ENCODE peak calls at places on chromosome 6, in seven cellular contexts. One of them, this sample, is unnamed.

GRCh38 chr6:41375598-41376151 is 40.3 kb downstream of the NCR2 start:
- DNase-seq in H9: peak
- DNase-seq in IMR-90: no peak
- DNase-seq in neuronal stem cell: no peak
- DNase-seq in H1: peak
- DNase-seq in mesendoderm: peak
- DNase-seq in mesenchymal stem cell: no peak
- DNase-seq in this sample: no peak

GRCh38 chr6:28141500-28142329 is at the start of gene ZKSCAN8:
- DNase-seq in mesendoderm: peak
- DNase-seq in neuronal stem cell: peak
- DNase-seq in mesenchymal stem cell: peak
- DNase-seq in H9: peak
- DNase-seq in IMR-90: peak
- DNase-seq in H1: peak
- DNase-seq in this sample: peak

GRCh38 chr6:130524552-130524951 is 158.7 kb downstream of the TMEM200A start:
- DNase-seq in neuronal stem cell: no peak
- DNase-seq in H1: no peak
- DNase-seq in mesendoderm: peak
- DNase-seq in H9: no peak
- DNase-seq in IMR-90: no peak
- DNase-seq in mesenchymal stem cell: no peak
- DNase-seq in this sample: no peak

GRCh38 chr6:137443901-137444300 is 50.3 kb downstream of the OLIG3 start:
- DNase-seq in H9: peak
- DNase-seq in mesendoderm: peak
- DNase-seq in neuronal stem cell: no peak
- DNase-seq in H1: no peak
- DNase-seq in IMR-90: no peak
- DNase-seq in mesenchymal stem cell: no peak
- DNase-seq in this sample: no peak

GRCh38 chr6:34142599-34142998 is 3.3 kb downstream of the GRM4 start:
- DNase-seq in H9: peak
- DNase-seq in mesendoderm: peak
- DNase-seq in neuronal stem cell: no peak
- DNase-seq in IMR-90: no peak
- DNase-seq in mesenchymal stem cell: no peak
- DNase-seq in H1: no peak
- DNase-seq in this sample: no peak

GRCh38 chr6:109456710-109457595 is 1.4 kb upstream of the MICAL1 start:
- DNase-seq in mesendoderm: no peak
- DNase-seq in neuronal stem cell: no peak
- DNase-seq in IMR-90: peak
- DNase-seq in H1: no peak
- DNase-seq in mesenchymal stem cell: no peak
- DNase-seq in H9: no peak
- DNase-seq in this sample: no peak

GRCh38 chr6:119856136-119856535 is 506.6 kb upstream of the MAN1A1 start:
- DNase-seq in mesendoderm: no peak
- DNase-seq in mesenchymal stem cell: peak
- DNase-seq in H1: no peak
- DNase-seq in neuronal stem cell: no peak
- DNase-seq in IMR-90: no peak
- DNase-seq in H9: no peak
- DNase-seq in this sample: no peak

GRCh38 chr6:35089935-35090505 is 51.1 kb downstream of the TCP11 start:
- DNase-seq in mesenchymal stem cell: peak
- DNase-seq in H1: peak
- DNase-seq in H9: peak
- DNase-seq in mesendoderm: no peak
- DNase-seq in IMR-90: peak
- DNase-seq in neuronal stem cell: no peak
- DNase-seq in this sample: no peak

GRCh38 chr6:18154507-18155272 is at the start of gene TPMT:
- DNase-seq in neuronal stem cell: no peak
- DNase-seq in H9: no peak
- DNase-seq in mesenchymal stem cell: no peak
- DNase-seq in H1: peak
- DNase-seq in IMR-90: no peak
- DNase-seq in mesendoderm: no peak
- DNase-seq in this sample: peak

GRCh38 chr6:41503841-41504525 is 42.2 kb upstream of the FOXP4 start:
- DNase-seq in IMR-90: peak
- DNase-seq in mesendoderm: peak
- DNase-seq in mesenchymal stem cell: peak
- DNase-seq in H1: peak
- DNase-seq in neuronal stem cell: no peak
- DNase-seq in H9: no peak
- DNase-seq in this sample: no peak

GRCh38 chr6:4511626-4512010 is 264.6 kb upstream of the CDYL start:
- DNase-seq in mesenchymal stem cell: no peak
- DNase-seq in H1: no peak
- DNase-seq in neuronal stem cell: no peak
- DNase-seq in H9: no peak
- DNase-seq in IMR-90: no peak
- DNase-seq in mesendoderm: no peak
- DNase-seq in this sample: no peak

GRCh38 chr6:135851442-135852271 is at the start of gene PDE7B:
- DNase-seq in mesenchymal stem cell: peak
- DNase-seq in H9: peak
- DNase-seq in H1: peak
- DNase-seq in IMR-90: peak
- DNase-seq in neuronal stem cell: peak
- DNase-seq in mesendoderm: peak
- DNase-seq in this sample: peak

GRCh38 chr6:44226368-44227137 is 3.2 kb downstream of the SLC29A1 start:
- DNase-seq in H9: no peak
- DNase-seq in neuronal stem cell: no peak
- DNase-seq in mesenchymal stem cell: no peak
- DNase-seq in IMR-90: no peak
- DNase-seq in H1: no peak
- DNase-seq in mesendoderm: no peak
- DNase-seq in this sample: no peak

GRCh38 chr6:41747256-41748101 is at the start of gene PGC:
- DNase-seq in mesendoderm: no peak
- DNase-seq in H1: no peak
- DNase-seq in H9: no peak
- DNase-seq in mesenchymal stem cell: no peak
- DNase-seq in neuronal stem cell: no peak
- DNase-seq in IMR-90: no peak
- DNase-seq in this sample: peak

GRCh38 chr6:146898888-146899227 is 300.1 kb downstream of the ADGB start:
- DNase-seq in IMR-90: no peak
- DNase-seq in mesenchymal stem cell: no peak
- DNase-seq in mesendoderm: no peak
- DNase-seq in H9: no peak
- DNase-seq in neuronal stem cell: no peak
- DNase-seq in H1: no peak
- DNase-seq in this sample: no peak
- H4K8ac ChIP-seq in IMR-90: no peak
- H4K8ac ChIP-seq in mesenchymal stem cell: no peak
- H4K8ac ChIP-seq in mesendoderm: no peak
- H4K8ac ChIP-seq in H9: no peak
- H4K8ac ChIP-seq in neuronal stem cell: no peak
- H4K8ac ChIP-seq in H1: no peak
- H4K8ac ChIP-seq in this sample: no peak

GRCh38 chr6:170554888-170555137 is 644 bp downstream of the TBP start:
- DNase-seq in mesenchymal stem cell: no peak
- DNase-seq in mesendoderm: no peak
- DNase-seq in neuronal stem cell: no peak
- DNase-seq in H9: no peak
- DNase-seq in IMR-90: no peak
- DNase-seq in H1: no peak
- DNase-seq in this sample: no peak
- H3K4ac ChIP-seq in mesenchymal stem cell: peak
- H3K4ac ChIP-seq in mesendoderm: no peak
- H3K4ac ChIP-seq in neuronal stem cell: no peak
- H3K4ac ChIP-seq in H9: no peak
- H3K4ac ChIP-seq in IMR-90: peak
- H3K4ac ChIP-seq in H1: no peak
- H3K4ac ChIP-seq in this sample: peak

GRCh38 chr6:19719691-19720127 is 117.5 kb upstream of the ID4 start:
- DNase-seq in H9: peak
- DNase-seq in mesendoderm: peak
- DNase-seq in IMR-90: peak
- DNase-seq in H1: peak
- DNase-seq in neuronal stem cell: peak
- DNase-seq in mesenchymal stem cell: peak
- DNase-seq in this sample: no peak
- H3K18ac ChIP-seq in H9: no peak
- H3K18ac ChIP-seq in mesendoderm: peak
- H3K18ac ChIP-seq in IMR-90: no peak
- H3K18ac ChIP-seq in H1: no peak
- H3K18ac ChIP-seq in neuronal stem cell: peak
- H3K18ac ChIP-seq in mesenchymal stem cell: no peak
- H3K18ac ChIP-seq in this sample: no peak

GRCh38 chr6:125699591-125699990 is 49.8 kb upstream of the HEY2 start:
- DNase-seq in mesendoderm: no peak
- DNase-seq in H9: no peak
- DNase-seq in IMR-90: no peak
- DNase-seq in neuronal stem cell: no peak
- DNase-seq in mesenchymal stem cell: no peak
- DNase-seq in H1: no peak
- DNase-seq in this sample: no peak
- H4K8ac ChIP-seq in mesendoderm: no peak
- H4K8ac ChIP-seq in H9: no peak
- H4K8ac ChIP-seq in IMR-90: no peak
- H4K8ac ChIP-seq in neuronal stem cell: no peak
- H4K8ac ChIP-seq in mesenchymal stem cell: no peak
- H4K8ac ChIP-seq in H1: no peak
- H4K8ac ChIP-seq in this sample: no peak

GRCh38 chr6:127463056-127463455 is 3.9 kb upstream of the KIAA0408 start:
- DNase-seq in mesendoderm: no peak
- DNase-seq in mesenchymal stem cell: peak
- DNase-seq in H9: no peak
- DNase-seq in IMR-90: peak
- DNase-seq in H1: no peak
- DNase-seq in neuronal stem cell: no peak
- DNase-seq in this sample: no peak
- H3K4ac ChIP-seq in mesendoderm: no peak
- H3K4ac ChIP-seq in mesenchymal stem cell: no peak
- H3K4ac ChIP-seq in H9: no peak
- H3K4ac ChIP-seq in IMR-90: no peak
- H3K4ac ChIP-seq in H1: no peak
- H3K4ac ChIP-seq in neuronal stem cell: no peak
- H3K4ac ChIP-seq in this sample: no peak

DNA sequence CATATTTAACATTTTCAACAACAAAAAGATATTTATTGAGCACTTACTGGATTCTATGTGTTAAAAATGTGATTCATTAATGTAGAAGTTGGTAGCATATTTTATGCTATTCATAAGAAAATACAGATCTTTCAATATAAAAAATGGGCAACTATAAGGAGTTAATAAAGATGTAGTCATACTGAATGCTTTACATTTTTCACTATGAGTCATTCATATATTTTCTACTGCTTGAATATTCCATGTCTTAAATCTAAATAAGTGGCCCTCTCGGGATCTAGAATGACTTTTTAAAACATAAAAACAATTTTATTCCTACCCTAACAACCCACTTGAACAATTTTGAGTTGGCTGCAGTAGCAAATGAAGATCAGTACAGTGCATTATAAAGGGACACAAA is 362.1 kb downstream of the PHF3 start:
- DNase-seq in H9: no peak
- DNase-seq in H1: no peak
- DNase-seq in mesendoderm: no peak
- DNase-seq in neuronal stem cell: no peak
- DNase-seq in IMR-90: peak
- DNase-seq in mesenchymal stem cell: no peak
- DNase-seq in this sample: no peak
- H3K18ac ChIP-seq in H9: no peak
- H3K18ac ChIP-seq in H1: no peak
- H3K18ac ChIP-seq in mesendoderm: no peak
- H3K18ac ChIP-seq in neuronal stem cell: no peak
- H3K18ac ChIP-seq in IMR-90: no peak
- H3K18ac ChIP-seq in mesenchymal stem cell: no peak
- H3K18ac ChIP-seq in this sample: no peak

DNA sequence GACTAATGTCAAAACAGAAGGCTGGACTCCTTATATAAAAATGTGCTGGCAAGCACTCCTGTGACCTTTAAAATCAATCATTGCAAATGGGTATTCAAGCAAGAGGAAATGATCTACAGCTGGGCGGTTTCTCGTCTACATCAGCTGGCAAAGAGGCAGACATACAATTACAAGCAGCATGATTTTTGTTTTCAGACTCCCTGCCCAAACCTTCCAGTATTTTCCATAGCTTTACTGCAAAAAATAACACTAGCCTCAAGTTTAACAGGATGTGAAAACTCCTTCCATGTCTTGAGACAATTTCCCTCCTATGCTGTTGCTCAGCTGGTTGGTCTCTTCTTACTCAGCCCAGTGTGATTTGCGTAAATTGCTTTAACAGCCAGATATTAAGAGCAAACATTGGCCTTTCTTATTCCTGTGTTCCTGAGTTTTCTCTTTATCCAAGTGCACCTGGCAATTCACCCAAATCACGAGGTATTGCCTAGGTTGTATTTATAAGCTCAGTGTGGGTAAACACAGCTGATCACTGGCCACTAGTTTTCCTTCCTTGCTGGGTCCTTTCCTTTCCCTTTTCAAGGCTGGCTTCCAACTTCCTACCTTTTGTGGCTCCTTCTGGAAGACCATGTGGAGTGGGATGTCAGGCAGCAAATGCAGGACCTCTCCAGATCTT is 130.4 kb downstream of the MOXD1 start:
- DNase-seq in H9: no peak
- DNase-seq in H1: no peak
- DNase-seq in mesendoderm: no peak
- DNase-seq in IMR-90: no peak
- DNase-seq in mesenchymal stem cell: no peak
- DNase-seq in neuronal stem cell: no peak
- DNase-seq in this sample: no peak
- H4K8ac ChIP-seq in H9: no peak
- H4K8ac ChIP-seq in H1: no peak
- H4K8ac ChIP-seq in mesendoderm: no peak
- H4K8ac ChIP-seq in IMR-90: no peak
- H4K8ac ChIP-seq in mesenchymal stem cell: no peak
- H4K8ac ChIP-seq in neuronal stem cell: no peak
- H4K8ac ChIP-seq in this sample: no peak